ENCODE peak calls at places on chromosomes 16 and 17, in four cellular contexts. W, Y, E and K are unnamed samples.

GRCh38 chr16:9012848-9013507 is 49.3 kb upstream of the USP7 start:
- DNase-seq in W (no peak), Y (peak), E (no peak), K (peak)

GRCh38 chr16:88343276-88343791 is 39.4 kb upstream of the ZNF469 start:
- DNase-seq in W (no peak), Y (no peak), E (no peak), K (no peak)

GRCh38 chr16:48421741-48422140 is 36.5 kb upstream of the SIAH1 start:
- DNase-seq in W (no peak), Y (no peak), E (no peak), K (no peak)

GRCh38 chr17:51372345-51373004 is 112.1 kb downstream of the UTP18 start:
- DNase-seq in W (peak), Y (peak), E (peak), K (peak)

GRCh38 chr17:81842725-81843504 is 8.1 kb upstream of the PPP1R27 start:
- DNase-seq in W (no peak), Y (no peak), E (no peak), K (no peak)

GRCh38 chr16:84503751-84504395 is 586 bp downstream of the MEAK7 start:
- DNase-seq in W (peak), Y (no peak), E (no peak), K (peak)

GRCh38 chr16:89999831-90000574 is 19.3 kb downstream of the DBNDD1 start:
- DNase-seq in W (no peak), Y (no peak), E (no peak), K (no peak)

GRCh38 chr17:27609606-27610303 is 21.2 kb upstream of the LGALS9 start:
- DNase-seq in W (peak), Y (no peak), E (peak), K (peak)

GRCh38 chr17:6696906-6697305 is 16.3 kb downstream of the SLC13A5 start:
- DNase-seq in W (no peak), Y (no peak), E (no peak), K (no peak)

GRCh38 chr17:32863559-32863958 is 13.4 kb downstream of the MYO1D start:
- DNase-seq in W (no peak), Y (no peak), E (no peak), K (no peak)

GRCh38 chr17:17844079-17844478 is 7.3 kb upstream of the SREBF1 start:
- DNase-seq in W (no peak), Y (no peak), E (no peak), K (no peak)
- TF ChIP-seq ESRRA in W (no peak), Y (no peak), E (no peak), K (no peak)

GRCh38 chr16:53404959-53405358 is 29.3 kb upstream of the RBL2 start:
- DNase-seq in W (no peak), Y (no peak), E (no peak), K (no peak)
- TF ChIP-seq CTCF in W (peak), Y (peak), E (no peak), K (no peak)

GRCh38 chr16:67443299-67443698 is 12.4 kb downstream of the HSD11B2 start:
- DNase-seq in W (no peak), Y (no peak), E (no peak), K (no peak)
- TF ChIP-seq HMGXB4 in W (no peak), Y (no peak), E (no peak), K (no peak)

GRCh38 chr17:61410555-61411089 is 11.0 kb downstream of the TBX2 start:
- DNase-seq in W (peak), Y (no peak), E (no peak), K (peak)
- TF ChIP-seq ESRRA in W (no peak), Y (no peak), E (no peak), K (no peak)

GRCh38 chr16:30902070-30902972 is 5.9 kb downstream of the CTF1 start:
- DNase-seq in W (peak), Y (peak), E (peak), K (peak)
- TF ChIP-seq CTCF in W (peak), Y (peak), E (peak), K (no peak)